ENCODE peak calls at places on chromosomes 7 and 10, in six cellular contexts. H is A673; Y is body of pancreas; V is sigmoid colon; K is CD8-positive, alpha-beta memory T cell; F is small intestine. E is an unnamed sample. For H3K4me1, the result is how much of the 10 kb centered on the place peaks cover.

GRCh38 chr7:30800785-30801252 is 29.6 kb downstream of the MINDY4 start:
- DNase-seq in F (peak), H (peak), K (peak), Y (peak), V (peak), E (no peak)

GRCh38 chr7:116280803-116281202 is 70.5 kb downstream of the TES start:
- DNase-seq in F (no peak), Y (no peak), K (no peak), H (no peak), V (no peak), E (no peak)

GRCh38 chr7:130256716-130257115 is 9.9 kb upstream of the CPA2 start:
- DNase-seq in H (no peak), K (no peak), F (no peak), V (no peak), Y (no peak), E (no peak)

GRCh38 chr7:27174077-27175004 is at the start of gene HOXA10:
- DNase-seq in V (peak), H (no peak), F (no peak), K (no peak), Y (no peak), E (no peak)

GRCh38 chr10:92742331-92743228 is 52.8 kb downstream of the HHEX start:
- DNase-seq in Y (peak), V (no peak), K (no peak), F (no peak), H (no peak), E (no peak)

GRCh38 chr10:62885656-62886461 is 69.7 kb upstream of the EGR2 start:
- DNase-seq in K (no peak), H (peak), V (no peak), Y (no peak), F (no peak), E (no peak)

GRCh38 chr7:140605337-140605736 is 35.3 kb downstream of the DENND2A start:
- DNase-seq in V (no peak), H (no peak), Y (no peak), K (no peak), F (no peak), E (no peak)

GRCh38 chr7:158251061-158251965 is 336.3 kb downstream of the PTPRN2 start:
- DNase-seq in K (no peak), H (no peak), F (no peak), V (no peak), Y (no peak), E (no peak)

GRCh38 chr7:135790371-135790977 is 41.9 kb upstream of the FAM180A start:
- DNase-seq in F (no peak), H (no peak), V (no peak), K (no peak), Y (no peak), E (no peak)

GRCh38 chr7:30148951-30149459 is 14.2 kb downstream of the MTURN start:
- DNase-seq in H (no peak), K (peak), F (no peak), Y (no peak), V (no peak), E (peak)

GRCh38 chr7:2261611-2262010 is 19.6 kb downstream of the NUDT1 start:
- DNase-seq in F (no peak), V (no peak), Y (peak), H (no peak), K (peak), E (peak)

GRCh38 chr10:132696204-132696603 is 89.7 kb downstream of the NKX6-2 start:
- DNase-seq in V (no peak), H (no peak), Y (no peak), K (no peak), F (no peak), E (no peak)

GRCh38 chr7:44279286-44279685 is 46.1 kb downstream of the CAMK2B start:
- DNase-seq in F (no peak), Y (no peak), V (peak), K (no peak), H (no peak), E (no peak)

GRCh38 chr7:5266148-5267028 is 16.4 kb upstream of the SLC29A4 start:
- DNase-seq in F (no peak), Y (no peak), H (peak), V (no peak), K (no peak), E (no peak)

GRCh38 chr10:60613434-60613833 is 164.8 kb upstream of the CDK1 start:
- DNase-seq in Y (no peak), F (no peak), K (no peak), H (no peak), V (no peak), E (no peak)

GRCh38 chr10:99767901-99768300 is 14.5 kb upstream of the ABCC2 start:
- DNase-seq in Y (no peak), K (no peak), F (no peak), V (no peak), H (no peak), E (no peak)

GRCh38 chr7:29017666-29018065 is 59.5 kb upstream of the TRIL start:
- DNase-seq in Y (no peak), V (no peak), K (no peak), H (peak), F (no peak), E (no peak)

GRCh38 chr7:98869001-98869373 is 827 bp downstream of the TMEM130 start:
- DNase-seq in Y (no peak), V (no peak), K (no peak), F (no peak), H (no peak), E (no peak)

GRCh38 chr10:122207596-122207995 is 63.5 kb upstream of the BTBD16 start:
- DNase-seq in F (no peak), H (no peak), V (no peak), Y (no peak), K (no peak), E (no peak)

GRCh38 chr10:65176994-65177393 is 1655.8 kb downstream of the REEP3 start:
- DNase-seq in H (no peak), K (no peak), F (no peak), V (no peak), Y (no peak), E (no peak)
- H3K4me1 ChIP-seq in H (under half), K (under half), F (under half), V (under half), Y (under half), E (under half)

GRCh38 chr7:137934176-137934826 is 67.6 kb downstream of the CREB3L2 start:
- DNase-seq in F (no peak), H (no peak), K (no peak), V (no peak), Y (no peak), E (no peak)

GRCh38 chr7:137930616-137931015 is 71.3 kb downstream of the CREB3L2 start:
- DNase-seq in Y (no peak), V (no peak), F (no peak), H (no peak), K (no peak), E (no peak)

GRCh38 chr7:137933270-137934017 is 68.4 kb downstream of the CREB3L2 start:
- DNase-seq in H (peak), Y (no peak), F (no peak), K (no peak), V (peak), E (no peak)

GRCh38 chr7:137931823-137932222 is 70.1 kb downstream of the CREB3L2 start:
- DNase-seq in K (no peak), F (no peak), H (no peak), Y (no peak), V (no peak), E (no peak)

GRCh38 chr7:137932881-137933269 is 69.0 kb downstream of the CREB3L2 start:
- DNase-seq in Y (no peak), H (peak), V (no peak), F (no peak), K (no peak), E (no peak)
- H3K4me1 ChIP-seq in Y (under half), H (under half), V (half or more), F (under half), K (under half), E (under half)

GRCh38 chr10:72328829-72329204 is 25.9 kb downstream of the DNAJB12 start:
- DNase-seq in Y (no peak), V (no peak), K (no peak), H (no peak), F (no peak), E (no peak)
- H3K4me1 ChIP-seq in Y (half or more), V (under half), K (half or more), H (under half), F (under half), E (half or more)

GRCh38 chr7:55118426-55118825 is 99.6 kb downstream of the EGFR start:
- DNase-seq in Y (no peak), V (no peak), F (no peak), H (no peak), K (no peak), E (no peak)
- H3K4me1 ChIP-seq in Y (under half), V (under half), F (under half), H (under half), K (under half), E (under half)

DNA sequence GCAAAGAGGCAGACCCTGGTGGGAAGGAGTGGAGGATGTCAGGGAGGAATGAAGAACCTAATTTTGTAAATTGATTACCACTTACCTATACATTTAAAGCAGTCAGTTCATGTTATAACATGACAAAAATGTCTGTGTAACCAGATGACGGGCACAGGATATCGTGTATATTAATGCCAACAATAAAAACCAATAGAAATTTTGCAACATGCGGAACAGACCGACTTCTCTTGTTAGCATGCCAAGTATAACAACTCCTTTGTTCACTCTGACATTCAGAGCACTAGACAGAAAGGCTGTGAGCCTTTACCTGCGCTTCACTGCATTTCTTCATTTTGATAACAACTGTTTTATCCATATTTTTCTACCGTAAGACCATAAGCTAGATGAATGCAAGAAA is 29.9 kb downstream of the CDK6 start:
- DNase-seq in V (no peak), Y (no peak), K (no peak), H (no peak), F (no peak), E (no peak)
- H3K4me1 ChIP-seq in V (under half), Y (under half), K (under half), H (under half), F (under half), E (under half)

DNA sequence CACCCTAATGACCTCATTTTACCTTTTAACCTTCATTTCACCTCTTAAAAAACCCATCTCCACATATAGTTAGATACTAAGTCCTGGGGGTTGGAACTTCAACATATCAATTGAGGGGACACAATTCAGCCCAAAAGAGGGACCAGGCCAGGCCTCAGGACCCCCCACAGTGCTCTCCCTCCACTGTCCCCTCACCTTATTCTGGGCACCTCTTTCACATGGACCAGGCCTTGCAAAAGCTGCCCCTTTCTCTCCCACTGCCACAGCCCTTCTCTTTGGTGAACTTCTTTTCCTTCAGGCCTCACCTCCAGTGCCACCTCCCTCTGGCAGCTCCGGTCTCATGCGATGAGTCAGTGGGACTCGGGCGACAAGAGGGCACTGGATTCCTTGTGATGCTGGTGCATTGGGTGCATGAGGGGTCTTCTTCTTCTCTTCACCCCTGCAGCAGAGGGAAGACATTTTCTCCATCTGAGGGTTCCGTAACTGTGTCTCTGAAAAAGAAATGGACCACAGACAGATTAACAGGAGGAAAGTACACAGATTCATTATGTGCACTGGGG is 288.6 kb upstream of the IGFBP3 start:
- DNase-seq in Y (no peak), V (no peak), F (no peak), H (no peak), K (no peak), E (no peak)
- H3K4me1 ChIP-seq in Y (under half), V (under half), F (under half), H (under half), K (under half), E (under half)

DNA sequence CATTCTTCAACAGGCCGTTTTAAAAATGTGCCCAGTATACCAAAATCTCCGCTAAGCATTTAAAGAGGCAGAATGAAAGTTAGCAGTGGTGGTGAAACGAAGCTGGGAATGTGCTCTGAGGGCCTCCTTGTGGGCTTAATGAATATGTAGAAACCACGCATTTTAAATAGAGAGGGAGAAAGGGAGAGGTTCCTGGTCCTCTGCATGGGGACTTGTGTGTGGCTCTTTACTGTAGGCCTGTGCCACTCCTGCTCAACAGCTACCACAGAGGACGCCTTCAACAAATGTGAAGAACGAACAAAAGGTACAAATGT is 170.6 kb downstream of the EGFR start:
- DNase-seq in H (peak), V (no peak), F (no peak), Y (no peak), K (no peak), E (no peak)
- H3K4me1 ChIP-seq in H (under half), V (under half), F (under half), Y (under half), K (under half), E (under half)

GRCh38 chr10:7433861-7434260 is 23.0 kb upstream of the SFMBT2 start:
- DNase-seq in K (no peak), H (no peak), F (no peak), V (no peak), Y (no peak), E (no peak)

GRCh38 chr10:7436490-7437100 is 25.8 kb upstream of the SFMBT2 start:
- DNase-seq in H (no peak), V (no peak), Y (no peak), F (no peak), K (no peak), E (no peak)

GRCh38 chr10:7434332-7434731 is 23.5 kb upstream of the SFMBT2 start:
- DNase-seq in F (no peak), H (no peak), K (no peak), V (no peak), Y (no peak), E (no peak)

GRCh38 chr10:7435674-7436073 is 24.8 kb upstream of the SFMBT2 start:
- DNase-seq in F (no peak), Y (no peak), V (no peak), K (no peak), H (no peak), E (no peak)

DNA sequence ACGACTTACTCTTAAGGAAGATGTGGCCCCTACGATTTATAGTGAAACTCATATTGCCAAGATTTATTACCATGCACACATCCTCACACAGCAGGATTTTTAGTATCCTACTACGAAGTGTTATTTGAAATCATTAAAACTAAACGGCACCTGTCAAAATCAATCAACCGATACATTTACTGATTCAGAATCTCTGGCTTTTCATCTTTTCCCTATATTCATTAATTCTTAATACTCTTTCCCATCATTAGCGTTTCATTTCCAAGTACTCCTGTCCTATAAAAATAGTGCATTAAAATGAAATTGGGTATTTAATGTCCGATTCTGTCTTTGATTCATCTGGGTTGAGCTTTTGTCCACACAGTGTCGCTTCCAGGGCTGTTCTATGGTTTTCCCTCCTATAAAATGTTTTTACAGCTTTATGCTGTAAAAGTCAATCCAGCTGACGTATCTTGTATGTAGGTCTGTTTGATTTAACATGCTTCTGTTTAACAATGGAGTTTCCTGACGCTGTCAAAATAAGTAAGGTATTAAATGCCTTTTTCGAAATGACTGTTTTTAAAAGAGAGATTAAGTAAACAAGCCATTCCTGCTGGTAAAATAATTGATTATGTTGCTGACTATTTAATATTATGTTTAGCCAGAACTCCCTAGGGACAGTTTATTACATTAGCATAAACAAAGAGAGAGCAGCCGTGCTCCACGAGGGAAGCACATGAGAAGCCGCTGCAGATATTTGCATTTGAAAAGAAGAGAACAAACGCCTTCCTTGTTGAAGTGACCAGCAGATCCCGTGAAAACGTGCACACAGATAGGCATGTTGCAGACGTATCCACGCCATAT is 22.3 kb upstream of the SFMBT2 start:
- DNase-seq in F (no peak), K (no peak), V (no peak), H (peak), Y (peak), E (no peak)
- H3K4me1 ChIP-seq in F (under half), K (under half), V (under half), H (under half), Y (under half), E (under half)

DNA sequence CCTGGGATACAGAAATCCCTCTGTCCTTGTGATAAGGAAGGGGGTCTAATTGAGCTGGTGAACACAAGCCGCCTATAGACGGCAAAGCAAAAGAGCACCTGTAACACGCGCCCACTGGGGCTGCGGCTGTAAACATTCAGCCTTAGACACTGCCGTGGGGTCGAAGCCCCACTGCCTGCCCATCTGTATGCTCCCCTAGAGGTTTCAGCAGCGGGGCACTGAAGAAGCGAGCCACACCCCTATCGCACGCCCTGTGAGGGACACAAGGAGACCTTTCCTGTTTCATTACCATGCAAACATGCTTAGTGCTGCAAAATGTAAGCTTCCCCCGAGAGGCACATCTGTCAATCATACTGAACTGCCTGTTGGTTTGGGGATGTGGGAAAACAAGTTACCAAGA is 82.1 kb downstream of the NRP1 start:
- DNase-seq in F (no peak), Y (no peak), H (no peak), K (no peak), V (no peak), E (no peak)
- H3K4me1 ChIP-seq in F (under half), Y (under half), H (under half), K (under half), V (under half), E (under half)

GRCh38 chr10:95408148-95408930 is 117.5 kb upstream of the PDLIM1 start:
- DNase-seq in Y (no peak), K (no peak), V (no peak), H (no peak), F (no peak), E (no peak)

GRCh38 chr10:95408931-95409873 is 118.4 kb upstream of the PDLIM1 start:
- DNase-seq in K (no peak), Y (no peak), H (peak), F (no peak), V (no peak), E (no peak)

GRCh38 chr10:95405655-95406054 is 114.9 kb upstream of the PDLIM1 start:
- DNase-seq in F (no peak), V (no peak), K (no peak), H (no peak), Y (no peak), E (no peak)

GRCh38 chr10:95406651-95407280 is 116.0 kb upstream of the PDLIM1 start:
- DNase-seq in F (peak), Y (peak), K (no peak), V (peak), H (no peak), E (no peak)

DNA sequence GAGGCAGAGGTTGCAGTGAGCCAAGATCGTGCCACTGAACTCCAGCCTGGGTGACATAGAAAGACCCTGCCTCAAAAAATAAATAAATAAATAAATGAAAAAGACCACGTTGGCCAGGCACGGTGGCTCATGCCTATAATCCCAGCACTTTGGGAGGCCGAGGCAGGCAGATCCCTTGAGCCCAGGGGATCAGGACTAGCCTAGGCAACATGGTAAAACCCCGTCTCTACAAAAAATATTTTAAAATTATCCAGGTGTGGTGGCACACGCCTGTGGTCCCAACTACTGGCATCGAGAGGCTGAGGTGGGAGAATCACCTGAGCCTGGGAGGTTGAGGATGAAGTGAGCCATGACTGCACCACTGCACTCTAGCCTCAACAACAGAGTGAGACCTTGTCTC is 116.7 kb upstream of the PDLIM1 start:
- DNase-seq in V (no peak), Y (no peak), K (no peak), F (no peak), H (no peak), E (no peak)
- H3K4me1 ChIP-seq in V (half or more), Y (under half), K (under half), F (under half), H (under half), E (under half)